ENCODE peak calls at places on chromosomes 1 and 21, in five cellular contexts. B, H, Y, R and A are unnamed samples.

GRCh38 chr1:44829506-44830384 is 13.3 kb downstream of the PTCH2 start:
- DNase-seq in B (no peak), H (no peak), Y (no peak), R (no peak), A (no peak)

GRCh38 chr1:41152622-41153044 is 89.5 kb downstream of the SCMH1 start:
- DNase-seq in B (no peak), H (no peak), Y (peak), R (no peak), A (no peak)

GRCh38 chr1:201335174-201335870 is 42.2 kb downstream of the TNNT2 start:
- DNase-seq in B (no peak), H (no peak), Y (peak), R (no peak), A (no peak)

GRCh38 chr1:47755368-47755990 is 241.7 kb downstream of the TRABD2B start:
- DNase-seq in B (peak), H (no peak), Y (no peak), R (no peak), A (no peak)

GRCh38 chr21:17981060-17981459 is 161.9 kb upstream of the C21orf91 start:
- DNase-seq in B (no peak), H (no peak), Y (no peak), R (no peak), A (no peak)

GRCh38 chr21:46150491-46151121 is 4.8 kb downstream of the FTCD start:
- DNase-seq in B (no peak), H (no peak), Y (no peak), R (no peak), A (peak)

GRCh38 chr1:203932559-203932958 is 71.2 kb downstream of the SNRPE start:
- DNase-seq in B (no peak), H (no peak), Y (no peak), R (no peak), A (no peak)

GRCh38 chr1:5648410-5649165 is 343.6 kb downstream of the NPHP4 start:
- DNase-seq in B (no peak), H (no peak), Y (no peak), R (no peak), A (no peak)

GRCh38 chr1:245016700-245017099 is 138.1 kb upstream of the KIF26B start:
- DNase-seq in B (no peak), H (no peak), Y (no peak), R (peak), A (no peak)

GRCh38 chr1:90753556-90753955 is 36.5 kb upstream of the BARHL2 start:
- DNase-seq in B (no peak), H (no peak), Y (no peak), R (no peak), A (no peak)

GRCh38 chr1:16387201-16388185 is 20.5 kb downstream of the SZRD1 start:
- DNase-seq in B (no peak), H (no peak), Y (no peak), R (no peak), A (no peak)

GRCh38 chr21:33850985-33851384 is 64.6 kb downstream of the ATP5PO start:
- DNase-seq in B (no peak), H (no peak), Y (no peak), R (no peak), A (no peak)

GRCh38 chr1:206952182-206952581 is 5.9 kb upstream of the PIGR start:
- DNase-seq in B (no peak), H (no peak), Y (peak), R (no peak), A (peak)

GRCh38 chr1:241356519-241357365 is at the start of gene RGS7:
- DNase-seq in B (no peak), H (peak), Y (peak), R (peak), A (no peak)

GRCh38 chr1:73862343-73862742 is 335.6 kb downstream of the LRRIQ3 start:
- DNase-seq in B (no peak), H (no peak), Y (no peak), R (no peak), A (no peak)

GRCh38 chr1:212035835-212036605 is 472 bp downstream of the DTL start:
- DNase-seq in B (no peak), H (no peak), Y (no peak), R (peak), A (no peak)

GRCh38 chr1:156499703-156500577 is 635 bp downstream of the MEF2D start:
- DNase-seq in B (no peak), H (no peak), Y (no peak), R (no peak), A (no peak)

GRCh38 chr1:29889776-29890175 is 653.5 kb downstream of the PTPRU start:
- DNase-seq in B (no peak), H (no peak), Y (no peak), R (no peak), A (no peak)